ENCODE peak calls at places on chromosomes 13 and 19, in seven cellular contexts. W is NB4, Z is Calu3, O is nephron progenitor cell, P is tibial nerve, M is neural crest cell, G is PC-3. E is an unnamed sample.
A peak's percentile ranks its signal among the peaks of the same experiment; 100 is the strongest.

GRCh38 chr13:103157034-103157433 is 90.8 kb upstream of the SLC10A2 start:
- DNase-seq in M (no peak), W (no peak), Z (no peak), P (no peak), O (no peak), G (peak; percentile 5), E (no peak)

GRCh38 chr19:46043519-46043918 is 2.7 kb upstream of the IGFL4 start:
- DNase-seq in Z (no peak), M (no peak), W (no peak), G (no peak), P (no peak), O (no peak), E (no peak)

GRCh38 chr13:105165449-105166125 is 1369.9 kb downstream of the EFNB2 start:
- DNase-seq in O (no peak), P (no peak), G (no peak), Z (peak; percentile 0), W (no peak), M (no peak), E (no peak)

GRCh38 chr13:44780586-44781280 is 204.6 kb upstream of the TSC22D1 start:
- DNase-seq in Z (no peak), O (no peak), M (no peak), G (no peak), P (no peak), W (no peak), E (no peak)

GRCh38 chr13:93289047-93289446 is 62.4 kb downstream of the GPC6 start:
- DNase-seq in Z (no peak), O (no peak), M (no peak), G (no peak), W (no peak), P (no peak), E (no peak)

GRCh38 chr13:43232866-43233265 is 209.5 kb downstream of the DNAJC15 start:
- DNase-seq in G (peak; percentile 81), P (no peak), M (no peak), W (no peak), Z (no peak), O (no peak), E (no peak)

GRCh38 chr13:52002361-52002760 is 8.9 kb downstream of the ATP7B start:
- DNase-seq in W (no peak), G (no peak), O (no peak), P (no peak), M (no peak), Z (no peak), E (no peak)

GRCh38 chr19:7874080-7874856 is at the start of gene PRR36:
- DNase-seq in M (peak; percentile 68), Z (peak; percentile 76), O (peak; percentile 77), G (peak; percentile 80), W (no peak), P (no peak), E (peak; percentile 63)

GRCh38 chr19:17948474-17948966 is 15.7 kb downstream of the CCDC124 start:
- DNase-seq in M (no peak), G (no peak), P (no peak), W (no peak), Z (no peak), O (no peak), E (no peak)

GRCh38 chr13:45082964-45083363 is 37.3 kb upstream of the GTF2F2 start:
- DNase-seq in G (peak; percentile 92), O (no peak), P (no peak), Z (no peak), M (no peak), W (no peak), E (no peak)

GRCh38 chr13:97921146-97921776 is 32.2 kb upstream of the IPO5 start:
- DNase-seq in O (no peak), P (peak; percentile 28), M (no peak), Z (no peak), G (no peak), W (no peak), E (no peak)

GRCh38 chr19:8396185-8396562 is 6.0 kb downstream of the RAB11B start:
- DNase-seq in W (no peak), O (no peak), P (no peak), M (no peak), Z (no peak), G (no peak), E (no peak)

GRCh38 chr19:8512115-8512967 is 1.6 kb downstream of the ZNF414 start:
- DNase-seq in G (peak; percentile 61), P (no peak), M (no peak), O (no peak), W (peak; percentile 81), Z (peak; percentile 16), E (no peak)

GRCh38 chr13:74674701-74675100 is 540.5 kb upstream of the KLF12 start:
- DNase-seq in G (no peak), Z (no peak), M (no peak), W (no peak), P (no peak), O (no peak), E (no peak)

GRCh38 chr13:75226092-75226491 is 255.9 kb downstream of the TBC1D4 start:
- DNase-seq in M (no peak), P (no peak), Z (peak; percentile 28), G (peak; percentile 50), W (no peak), O (no peak), E (no peak)

GRCh38 chr19:58575183-58576041 is 2.3 kb upstream of the MZF1 start:
- DNase-seq in W (peak; percentile 93), M (peak; percentile 78), P (peak; percentile 78), G (peak; percentile 92), Z (peak; percentile 92), O (peak; percentile 88), E (peak; percentile 85)

GRCh38 chr19:53007200-53008054 is 6.3 kb upstream of the ERVV-1 start:
- DNase-seq in Z (no peak), P (no peak), W (no peak), O (no peak), G (no peak), M (no peak), E (no peak)

GRCh38 chr13:32426191-32426980 is 1.5 kb downstream of the N4BP2L1 start:
- DNase-seq in P (peak; percentile 17), G (no peak), W (peak; percentile 87), Z (no peak), O (no peak), M (no peak), E (no peak)

GRCh38 chr13:48233097-48233885 is at the start of gene ITM2B:
- DNase-seq in W (peak; percentile 86), G (peak; percentile 52), O (peak; percentile 77), Z (peak; percentile 54), P (peak; percentile 62), M (peak; percentile 60), E (peak; percentile 72)

GRCh38 chr13:60273971-60274370 is 110.2 kb upstream of the DIAPH3 start:
- DNase-seq in O (no peak), M (no peak), P (no peak), W (no peak), Z (no peak), G (no peak), E (no peak)
- TF ChIP-seq CTCF in O (no peak), M (no peak), P (no peak), W (no peak), Z (no peak), G (no peak), E (no peak)

GRCh38 chr19:2523630-2524311 is 47.8 kb downstream of the GADD45B start:
- DNase-seq in M (no peak), P (no peak), O (no peak), G (no peak), Z (no peak), W (no peak), E (no peak)
- TF ChIP-seq CTCF in M (peak; percentile 40), P (peak; percentile 26), O (peak; percentile 21), G (no peak), Z (no peak), W (no peak), E (no peak)

GRCh38 chr13:50080856-50081105 is 65.5 kb downstream of the KCNRG start:
- DNase-seq in G (no peak), O (no peak), Z (no peak), P (no peak), M (no peak), W (no peak), E (no peak)

GRCh38 chr13:50082426-50083283 is 67.4 kb downstream of the KCNRG start:
- DNase-seq in M (peak; percentile 43), P (peak; percentile 52), W (peak; percentile 94), G (peak; percentile 79), Z (peak; percentile 78), O (peak; percentile 75), E (peak; percentile 60)

GRCh38 chr13:50080158-50080855 is 65.1 kb downstream of the KCNRG start:
- DNase-seq in P (peak; percentile 38), Z (no peak), W (peak; percentile 73), O (peak; percentile 44), G (no peak), M (peak; percentile 12), E (peak; percentile 22)

GRCh38 chr13:50081106-50081898 is 66.1 kb downstream of the KCNRG start:
- DNase-seq in W (peak; percentile 75), P (peak; percentile 38), O (peak; percentile 78), M (peak; percentile 53), Z (peak; percentile 50), G (no peak), E (peak; percentile 51)

GRCh38 chr13:50081899-50082425 is 66.7 kb downstream of the KCNRG start:
- DNase-seq in O (peak; percentile 98), P (peak; percentile 97), M (peak; percentile 99), Z (peak; percentile 95), G (peak; percentile 95), W (peak; percentile 99), E (peak; percentile 99)
- TF ChIP-seq CTCF in O (no peak), P (no peak), M (no peak), Z (no peak), G (no peak), W (no peak), E (no peak)

GRCh38 chr19:13932911-13933393 is 5.3 kb downstream of the PODNL1 start:
- DNase-seq in Z (no peak), M (no peak), P (no peak), W (no peak), O (no peak), G (no peak), E (no peak)

GRCh38 chr19:13935765-13936486 is 2.3 kb downstream of the PODNL1 start:
- DNase-seq in W (no peak), P (no peak), O (peak; percentile 58), M (no peak), G (no peak), Z (no peak), E (no peak)

GRCh38 chr19:13934785-13935109 is 3.5 kb downstream of the PODNL1 start:
- DNase-seq in O (no peak), W (no peak), Z (no peak), P (no peak), G (no peak), M (no peak), E (no peak)

GRCh38 chr19:13937479-13938360 is 497 bp downstream of the PODNL1 start:
- DNase-seq in O (peak; percentile 56), W (no peak), P (no peak), Z (no peak), G (no peak), M (no peak), E (no peak)

DNA sequence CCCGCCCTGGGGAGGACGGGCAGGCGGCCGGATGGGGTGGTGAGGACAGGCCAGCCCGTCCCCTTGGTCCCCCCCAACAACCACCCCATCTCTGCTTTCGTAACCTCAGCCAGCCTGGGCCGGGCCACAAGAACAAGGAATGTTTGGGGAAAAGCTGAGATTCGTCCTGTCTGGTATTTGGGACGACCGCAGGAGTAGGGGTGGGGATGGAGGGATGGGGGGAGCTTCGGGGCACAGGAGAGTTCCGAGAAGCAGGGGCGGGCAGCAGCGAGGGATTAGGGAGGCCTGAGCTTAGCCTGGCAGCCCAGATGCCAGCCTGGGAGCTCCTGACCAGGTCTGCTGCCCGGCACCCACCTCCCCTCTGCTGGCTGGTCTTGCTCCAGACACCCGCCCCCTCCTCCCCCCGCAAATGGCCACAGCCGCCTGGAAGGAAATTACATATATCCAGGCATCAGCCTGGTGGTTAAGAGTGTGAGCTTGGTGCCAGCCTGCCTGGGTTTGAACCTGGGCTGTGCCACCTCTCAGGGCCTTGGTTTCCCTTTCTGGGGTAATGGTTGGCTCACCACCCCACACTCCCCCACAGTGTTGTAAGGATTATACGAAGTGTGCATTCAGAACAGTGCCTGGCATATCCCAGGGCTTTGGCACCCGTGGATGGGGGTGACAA is at the start of gene PODNL1:
- DNase-seq in Z (no peak), O (no peak), W (no peak), M (no peak), G (no peak), P (peak; percentile 58), E (no peak)
- TF ChIP-seq CTCF in Z (no peak), O (no peak), W (no peak), M (no peak), G (no peak), P (no peak), E (no peak)